ENCODE peak calls at places on chromosomes 13 and 19, in four cellular contexts. D is suprapubic skin, U is adrenal gland, Q is fibroblast of pulmonary artery. F is an unnamed sample.

GRCh38 chr19:8240274-8241229 is 31.4 kb downstream of the CERS4 start:
- DNase-seq in D (peak; percentile 87), U (peak; percentile 96), Q (peak; percentile 96), F (peak; percentile 94)

GRCh38 chr19:41531438-41532311 is 44.3 kb upstream of the CEACAM21 start:
- DNase-seq in D (peak; percentile 89), U (peak; percentile 70), Q (peak; percentile 92), F (no peak)

GRCh38 chr19:485583-486236 is 10.6 kb upstream of the MADCAM1 start:
- DNase-seq in D (no peak), U (peak; percentile 88), Q (no peak), F (peak; percentile 9)

GRCh38 chr19:45075215-45076028 is 856 bp downstream of the ZNF296 start:
- DNase-seq in D (peak; percentile 89), U (peak; percentile 52), Q (no peak), F (no peak)

GRCh38 chr19:35843676-35844481 is 8.4 kb downstream of the NPHS1 start:
- DNase-seq in D (no peak), U (no peak), Q (no peak), F (no peak)

GRCh38 chr19:6038634-6039405 is 60.9 kb upstream of the RANBP3 start:
- DNase-seq in D (no peak), U (no peak), Q (no peak), F (no peak)

GRCh38 chr19:2722541-2723344 is 1.6 kb upstream of the DIRAS1 start:
- DNase-seq in D (no peak), U (peak; percentile 93), Q (peak; percentile 82), F (peak; percentile 67)

GRCh38 chr13:79287994-79288795 is 117.9 kb downstream of the RBM26 start:
- DNase-seq in D (no peak), U (no peak), Q (no peak), F (no peak)

GRCh38 chr19:511101-511841 is 4.0 kb downstream of the TPGS1 start:
- DNase-seq in D (no peak), U (no peak), Q (peak; percentile 72), F (peak; percentile 68)

GRCh38 chr13:109941951-109942350 is 155.6 kb upstream of the IRS2 start:
- DNase-seq in D (no peak), U (no peak), Q (peak; percentile 47), F (no peak)

GRCh38 chr13:80630685-80631121 is 289.8 kb upstream of the SPRY2 start:
- DNase-seq in D (no peak), U (peak; percentile 16), Q (peak; percentile 99), F (peak; percentile 5)

GRCh38 chr13:111184685-111185401 is 69.7 kb downstream of the ARHGEF7 start:
- DNase-seq in D (no peak), U (no peak), Q (no peak), F (no peak)

GRCh38 chr13:110592670-110593069 is 22.7 kb upstream of the NAXD start:
- DNase-seq in D (no peak), U (no peak), Q (no peak), F (no peak)

GRCh38 chr13:36282818-36283432 is 14.7 kb downstream of the CCDC169 start:
- DNase-seq in D (no peak), U (no peak), Q (peak; percentile 71), F (peak; percentile 28)

GRCh38 chr13:59543418-59543817 is 620.3 kb downstream of the DIAPH3 start:
- DNase-seq in D (no peak), U (no peak), Q (no peak), F (no peak)

GRCh38 chr13:36072127-36072526 is 59.1 kb downstream of the DCLK1 start:
- DNase-seq in D (no peak), U (no peak), Q (no peak), F (no peak)

GRCh38 chr19:10450853-10451609 is 30.7 kb downstream of the PDE4A start:
- DNase-seq in D (no peak), U (no peak), Q (no peak), F (no peak)

GRCh38 chr19:48450441-48450840 is 4.7 kb downstream of the GRWD1 start:
- DNase-seq in D (no peak), U (no peak), Q (no peak), F (no peak)

GRCh38 chr19:15479391-15480345 is at the start of gene PGLYRP2:
- DNase-seq in D (no peak), U (no peak), Q (peak; percentile 14), F (no peak)

GRCh38 chr19:44927746-44928145 is 13.3 kb downstream of the APOC1 start:
- DNase-seq in D (no peak), U (no peak), Q (peak; percentile 84), F (peak; percentile 29)

GRCh38 chr19:492091-492531 is 4.2 kb upstream of the MADCAM1 start:
- DNase-seq in D (no peak), U (no peak), Q (no peak), F (no peak)

GRCh38 chr13:41709511-41709910 is 251.4 kb downstream of the VWA8 start:
- DNase-seq in D (no peak), U (no peak), Q (no peak), F (no peak)

GRCh38 chr13:111960152-111960772 is 106.7 kb upstream of the SOX1 start:
- DNase-seq in D (no peak), U (no peak), Q (no peak), F (no peak)

GRCh38 chr13:50911051-50911690 is 1.6 kb downstream of the RNASEH2B start:
- DNase-seq in D (no peak), U (no peak), Q (peak; percentile 13), F (no peak)

GRCh38 chr13:101628900-101629299 is 176.4 kb downstream of the ITGBL1 start:
- DNase-seq in D (no peak), U (no peak), Q (no peak), F (no peak)

GRCh38 chr13:101624981-101625380 is 172.5 kb downstream of the ITGBL1 start:
- DNase-seq in D (no peak), U (no peak), Q (no peak), F (no peak)

GRCh38 chr13:101626925-101627555 is 174.6 kb downstream of the ITGBL1 start:
- DNase-seq in D (no peak), U (no peak), Q (no peak), F (no peak)

GRCh38 chr13:101624210-101624922 is 171.9 kb downstream of the ITGBL1 start:
- DNase-seq in D (no peak), U (no peak), Q (no peak), F (no peak)

GRCh38 chr13:101627556-101627943 is 175.1 kb downstream of the ITGBL1 start:
- DNase-seq in D (no peak), U (no peak), Q (no peak), F (peak; percentile 9)
- H3K4me3 ChIP-seq in D (peak overlapping the region; percentile 1), U (peak overlapping the region; percentile 52), Q (no peak overlapping the region), F (no peak overlapping the region)

GRCh38 chr13:23570099-23570926 is at the start of gene TNFRSF19:
- DNase-seq in D (no peak), U (peak; percentile 43), Q (peak; percentile 90), F (peak; percentile 91)

GRCh38 chr13:23574421-23574820 is 4.2 kb downstream of the TNFRSF19 start:
- DNase-seq in D (no peak), U (no peak), Q (no peak), F (no peak)

GRCh38 chr13:23575632-23576031 is 5.4 kb downstream of the TNFRSF19 start:
- DNase-seq in D (no peak), U (no peak), Q (no peak), F (no peak)

GRCh38 chr13:23570931-23571330 is 719 bp downstream of the TNFRSF19 start:
- DNase-seq in D (no peak), U (no peak), Q (peak; percentile 39), F (peak; percentile 49)

DNA sequence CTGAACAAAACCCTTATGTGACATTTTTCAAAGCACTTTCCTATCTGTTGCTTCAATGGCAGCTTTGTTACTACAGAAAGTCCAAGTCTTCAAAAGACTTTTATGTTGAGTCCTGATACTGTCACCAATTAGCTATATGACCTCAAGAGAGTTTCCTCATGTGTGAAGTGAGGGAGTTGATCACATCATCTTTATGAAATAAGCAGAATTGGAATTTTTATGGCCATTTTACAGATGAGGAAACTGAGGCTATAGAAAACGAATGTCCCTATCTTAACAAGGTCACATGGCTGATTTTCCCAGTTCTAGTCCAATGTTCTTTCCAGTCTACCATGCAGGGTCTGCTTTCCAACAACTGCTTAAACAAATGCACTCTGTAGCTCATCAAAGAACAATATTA is 2.6 kb downstream of the TNFRSF19 start:
- DNase-seq in D (no peak), U (no peak), Q (no peak), F (no peak)
- H3K4me3 ChIP-seq in D (peak overlapping the region; percentile 33), U (no peak overlapping the region), Q (no peak overlapping the region), F (peak overlapping the region; percentile 70)

GRCh38 chr19:46408611-46409039 is 4.7 kb downstream of the CCDC8 start:
- DNase-seq in D (no peak), U (peak; percentile 93), Q (peak; percentile 62), F (no peak)
- H3K4me3 ChIP-seq in D (no peak overlapping the region), U (peak overlapping the region; percentile 29), Q (no peak overlapping the region), F (no peak overlapping the region)

GRCh38 chr19:12495002-12495802 is 10.6 kb upstream of the ZNF709 start:
- DNase-seq in D (peak; percentile 97), U (peak; percentile 99), Q (peak; percentile 78), F (peak; percentile 78)
- H3K4me3 ChIP-seq in D (peak overlapping the region; percentile 82), U (peak overlapping the region; percentile 83), Q (peak overlapping the region; percentile 64), F (peak overlapping the region; percentile 62)

GRCh38 chr13:113814435-113814821 is 49.4 kb downstream of the GAS6 start:
- DNase-seq in D (no peak), U (no peak), Q (peak; percentile 46), F (peak; percentile 72)

GRCh38 chr13:113816248-113816924 is 47.5 kb downstream of the GAS6 start:
- DNase-seq in D (no peak), U (no peak), Q (no peak), F (no peak)

GRCh38 chr13:113813749-113814434 is 50.0 kb downstream of the GAS6 start:
- DNase-seq in D (no peak), U (peak; percentile 67), Q (peak; percentile 34), F (peak; percentile 24)

GRCh38 chr13:113816925-113817859 is 46.7 kb downstream of the GAS6 start:
- DNase-seq in D (peak; percentile 96), U (peak; percentile 92), Q (peak; percentile 88), F (peak; percentile 70)

GRCh38 chr13:113815151-113816058 is 48.5 kb downstream of the GAS6 start:
- DNase-seq in D (no peak), U (no peak), Q (no peak), F (no peak)
- H3K4me3 ChIP-seq in D (peak overlapping the region; percentile 8), U (no peak overlapping the region), Q (no peak overlapping the region), F (no peak overlapping the region)

F was measured in astrocyte.